ENCODE peak calls at places on chromosomes 4 and X, in seven cellular contexts. One of them, this sample, is unnamed.

GRCh38 chr4:54779797-54780196 is 122.0 kb downstream of the KIT start:
- DNase-seq in left ventricle myocardium inferior: no peak
- DNase-seq in right lobe of liver: no peak
- DNase-seq in heart left ventricle: no peak
- DNase-seq in GM12865: no peak
- DNase-seq in pancreas: no peak
- DNase-seq in endothelial cell: no peak
- DNase-seq in this sample: no peak

GRCh38 chr4:17577660-17578481 is 873 bp downstream of the LAP3 start:
- DNase-seq in GM12865: peak; percentile 40
- DNase-seq in pancreas: peak; percentile 20
- DNase-seq in heart left ventricle: peak; percentile 61
- DNase-seq in left ventricle myocardium inferior: peak; percentile 42
- DNase-seq in endothelial cell: peak; percentile 43
- DNase-seq in right lobe of liver: peak; percentile 65
- DNase-seq in this sample: no peak

GRCh38 chr4:20760053-20760452 is 59.8 kb downstream of the PACRGL start:
- DNase-seq in heart left ventricle: no peak
- DNase-seq in GM12865: peak; percentile 7
- DNase-seq in endothelial cell: no peak
- DNase-seq in pancreas: no peak
- DNase-seq in left ventricle myocardium inferior: no peak
- DNase-seq in right lobe of liver: no peak
- DNase-seq in this sample: no peak

GRCh38 chrX:56284269-56284668 is 52.1 kb downstream of the KLF8 start:
- DNase-seq in right lobe of liver: no peak
- DNase-seq in left ventricle myocardium inferior: no peak
- DNase-seq in pancreas: no peak
- DNase-seq in endothelial cell: no peak
- DNase-seq in heart left ventricle: no peak
- DNase-seq in GM12865: no peak
- DNase-seq in this sample: no peak

GRCh38 chrX:118497180-118497814 is 1.7 kb downstream of the DOCK11 start:
- DNase-seq in right lobe of liver: no peak
- DNase-seq in left ventricle myocardium inferior: no peak
- DNase-seq in GM12865: peak; percentile 27
- DNase-seq in pancreas: no peak
- DNase-seq in endothelial cell: no peak
- DNase-seq in heart left ventricle: no peak
- DNase-seq in this sample: no peak

GRCh38 chr4:123597586-123597985 is 201.0 kb downstream of the SPRY1 start:
- DNase-seq in GM12865: no peak
- DNase-seq in endothelial cell: no peak
- DNase-seq in heart left ventricle: no peak
- DNase-seq in left ventricle myocardium inferior: no peak
- DNase-seq in pancreas: no peak
- DNase-seq in right lobe of liver: no peak
- DNase-seq in this sample: no peak

GRCh38 chrX:37420756-37421155 is 71.6 kb downstream of the PRRG1 start:
- DNase-seq in pancreas: no peak
- DNase-seq in endothelial cell: no peak
- DNase-seq in GM12865: no peak
- DNase-seq in left ventricle myocardium inferior: no peak
- DNase-seq in heart left ventricle: no peak
- DNase-seq in right lobe of liver: no peak
- DNase-seq in this sample: no peak

GRCh38 chr4:84905646-84906045 is 60.8 kb downstream of the WDFY3 start:
- DNase-seq in left ventricle myocardium inferior: no peak
- DNase-seq in heart left ventricle: no peak
- DNase-seq in GM12865: no peak
- DNase-seq in right lobe of liver: no peak
- DNase-seq in endothelial cell: no peak
- DNase-seq in pancreas: no peak
- DNase-seq in this sample: no peak

GRCh38 chr4:169278669-169279068 is 7.9 kb upstream of the SH3RF1 start:
- DNase-seq in left ventricle myocardium inferior: no peak
- DNase-seq in heart left ventricle: no peak
- DNase-seq in pancreas: no peak
- DNase-seq in GM12865: no peak
- DNase-seq in right lobe of liver: no peak
- DNase-seq in endothelial cell: no peak
- DNase-seq in this sample: no peak

GRCh38 chr4:77834403-77834802 is 15.2 kb upstream of the CNOT6L start:
- DNase-seq in right lobe of liver: no peak
- DNase-seq in heart left ventricle: no peak
- DNase-seq in pancreas: no peak
- DNase-seq in endothelial cell: no peak
- DNase-seq in GM12865: no peak
- DNase-seq in left ventricle myocardium inferior: no peak
- DNase-seq in this sample: no peak

GRCh38 chr4:183139058-183139740 is 40.1 kb downstream of the WWC2 start:
- DNase-seq in endothelial cell: no peak
- DNase-seq in right lobe of liver: no peak
- DNase-seq in GM12865: no peak
- DNase-seq in left ventricle myocardium inferior: no peak
- DNase-seq in pancreas: no peak
- DNase-seq in heart left ventricle: no peak
- DNase-seq in this sample: no peak

GRCh38 chrX:17438221-17438620 is 63.2 kb downstream of the NHS start:
- DNase-seq in left ventricle myocardium inferior: no peak
- DNase-seq in pancreas: no peak
- DNase-seq in endothelial cell: no peak
- DNase-seq in right lobe of liver: no peak
- DNase-seq in GM12865: no peak
- DNase-seq in heart left ventricle: no peak
- DNase-seq in this sample: no peak

GRCh38 chr4:142406917-142407501 is 439.1 kb downstream of the INPP4B start:
- DNase-seq in GM12865: no peak
- DNase-seq in pancreas: no peak
- DNase-seq in left ventricle myocardium inferior: no peak
- DNase-seq in heart left ventricle: no peak
- DNase-seq in endothelial cell: no peak
- DNase-seq in right lobe of liver: no peak
- DNase-seq in this sample: no peak

GRCh38 chr4:26807330-26807729 is 53.3 kb upstream of the STIM2 start:
- DNase-seq in left ventricle myocardium inferior: no peak
- DNase-seq in heart left ventricle: no peak
- DNase-seq in endothelial cell: no peak
- DNase-seq in pancreas: no peak
- DNase-seq in GM12865: no peak
- DNase-seq in right lobe of liver: no peak
- DNase-seq in this sample: no peak

GRCh38 chrX:108537005-108537404 is 97.4 kb downstream of the COL4A5 start:
- DNase-seq in right lobe of liver: no peak
- DNase-seq in pancreas: no peak
- DNase-seq in GM12865: peak; percentile 27
- DNase-seq in heart left ventricle: no peak
- DNase-seq in left ventricle myocardium inferior: no peak
- DNase-seq in endothelial cell: peak; percentile 24
- DNase-seq in this sample: peak; percentile 14

GRCh38 chrX:20066968-20067708 is 49.6 kb downstream of the MAP7D2 start:
- DNase-seq in heart left ventricle: no peak
- DNase-seq in left ventricle myocardium inferior: no peak
- DNase-seq in pancreas: no peak
- DNase-seq in right lobe of liver: no peak
- DNase-seq in GM12865: peak; percentile 63
- DNase-seq in endothelial cell: peak; percentile 7
- DNase-seq in this sample: peak; percentile 61

GRCh38 chr4:165813606-165814005 is 59.4 kb upstream of the TLL1 start:
- DNase-seq in endothelial cell: no peak
- DNase-seq in pancreas: no peak
- DNase-seq in right lobe of liver: no peak
- DNase-seq in left ventricle myocardium inferior: no peak
- DNase-seq in heart left ventricle: no peak
- DNase-seq in GM12865: no peak
- DNase-seq in this sample: no peak

DNA sequence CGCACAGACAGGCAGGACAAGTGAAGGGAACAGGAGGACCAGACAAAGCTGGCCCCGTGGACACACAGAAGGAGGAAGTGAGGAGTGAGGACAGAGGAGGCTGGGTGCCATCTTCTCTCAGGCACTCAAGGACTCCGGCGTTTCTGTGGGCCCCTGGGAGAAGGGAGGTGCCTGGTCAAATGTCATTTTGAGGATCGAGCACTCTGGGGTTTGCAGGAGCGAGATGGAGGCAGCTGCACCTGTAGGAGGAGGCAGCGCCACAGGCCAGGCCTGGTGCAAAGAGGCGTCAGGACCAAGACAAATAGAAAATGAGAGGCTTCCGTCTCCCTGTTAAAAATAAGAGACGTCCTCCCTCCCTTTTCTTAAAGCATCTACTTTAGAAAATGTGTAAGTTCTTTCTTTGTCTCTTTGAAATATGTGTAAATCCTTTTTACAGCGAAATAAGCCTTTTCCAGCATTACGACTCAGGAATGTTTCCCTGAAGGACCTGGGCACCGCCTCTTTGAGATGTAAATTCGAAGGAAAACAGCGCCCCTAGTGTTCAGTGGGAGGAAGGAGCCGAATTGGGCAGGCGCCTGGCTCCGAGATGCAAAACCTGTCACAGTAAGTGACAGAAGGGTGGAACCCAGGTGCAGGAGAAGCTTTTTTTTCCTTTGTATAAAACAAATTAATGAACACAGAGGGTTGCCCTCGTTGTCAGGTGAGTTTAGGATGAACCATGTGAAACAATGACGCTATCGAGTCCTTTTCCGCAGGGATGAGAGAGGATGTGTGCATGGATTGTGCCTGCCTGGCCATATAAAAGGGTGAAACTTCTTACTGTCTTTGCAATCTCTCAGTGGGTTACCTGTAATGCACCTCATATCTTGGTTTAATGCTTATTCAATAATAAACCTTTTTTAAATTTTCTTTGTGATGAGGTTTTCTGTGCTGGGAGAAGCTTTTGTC is 1.4 kb upstream of the C4orf50 start:
- DNase-seq in right lobe of liver: no peak
- DNase-seq in left ventricle myocardium inferior: no peak
- DNase-seq in heart left ventricle: no peak
- DNase-seq in pancreas: peak; percentile 57
- DNase-seq in endothelial cell: peak; percentile 71
- DNase-seq in GM12865: peak; percentile 49
- DNase-seq in this sample: peak; percentile 67
- TF ChIP-seq CTCF in right lobe of liver: peak; percentile 86
- TF ChIP-seq CTCF in left ventricle myocardium inferior: peak; percentile 88
- TF ChIP-seq CTCF in heart left ventricle: peak; percentile 79
- TF ChIP-seq CTCF in pancreas: peak; percentile 85
- TF ChIP-seq CTCF in endothelial cell: peak; percentile 88
- TF ChIP-seq CTCF in GM12865: peak; percentile 82
- TF ChIP-seq CTCF in this sample: peak; percentile 73

GRCh38 chrX:66164470-66164869 is 423 bp downstream of the HEPH start:
- DNase-seq in heart left ventricle: no peak
- DNase-seq in endothelial cell: no peak
- DNase-seq in GM12865: no peak
- DNase-seq in right lobe of liver: no peak
- DNase-seq in pancreas: no peak
- DNase-seq in left ventricle myocardium inferior: no peak
- DNase-seq in this sample: no peak

GRCh38 chrX:66163447-66163846 is 600 bp upstream of the HEPH start:
- DNase-seq in left ventricle myocardium inferior: no peak
- DNase-seq in right lobe of liver: no peak
- DNase-seq in pancreas: no peak
- DNase-seq in endothelial cell: no peak
- DNase-seq in heart left ventricle: no peak
- DNase-seq in GM12865: no peak
- DNase-seq in this sample: no peak

GRCh38 chrX:66166671-66167070 is 2.6 kb downstream of the HEPH start:
- DNase-seq in heart left ventricle: no peak
- DNase-seq in pancreas: no peak
- DNase-seq in GM12865: no peak
- DNase-seq in left ventricle myocardium inferior: no peak
- DNase-seq in right lobe of liver: no peak
- DNase-seq in endothelial cell: no peak
- DNase-seq in this sample: no peak

GRCh38 chrX:66163849-66164401 is at the start of gene HEPH:
- DNase-seq in GM12865: peak; percentile 13
- DNase-seq in right lobe of liver: no peak
- DNase-seq in pancreas: no peak
- DNase-seq in endothelial cell: peak; percentile 8
- DNase-seq in left ventricle myocardium inferior: no peak
- DNase-seq in heart left ventricle: no peak
- DNase-seq in this sample: peak; percentile 14

DNA sequence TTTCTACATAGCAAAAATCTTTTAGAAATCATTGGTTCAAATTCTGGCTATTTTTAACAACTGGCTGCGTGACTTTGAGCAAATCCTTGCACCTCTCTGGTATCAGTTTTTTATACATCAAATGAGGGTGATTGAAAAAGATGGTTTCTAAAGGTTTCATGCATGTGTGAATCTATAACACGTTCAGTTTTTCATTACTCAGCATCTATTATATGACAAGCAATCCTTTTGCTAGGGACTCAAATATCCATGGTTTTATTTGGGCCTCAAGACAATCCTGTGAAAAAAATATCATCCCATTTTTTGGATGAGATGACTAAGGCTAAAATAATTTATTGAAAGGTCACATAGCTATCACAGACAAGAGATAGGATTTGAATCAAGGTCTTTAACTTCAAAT is 884 bp downstream of the HEPH start:
- DNase-seq in right lobe of liver: no peak
- DNase-seq in heart left ventricle: no peak
- DNase-seq in endothelial cell: no peak
- DNase-seq in left ventricle myocardium inferior: no peak
- DNase-seq in pancreas: no peak
- DNase-seq in GM12865: no peak
- DNase-seq in this sample: no peak
- TF ChIP-seq CTCF in right lobe of liver: no peak
- TF ChIP-seq CTCF in heart left ventricle: no peak
- TF ChIP-seq CTCF in endothelial cell: no peak
- TF ChIP-seq CTCF in left ventricle myocardium inferior: no peak
- TF ChIP-seq CTCF in pancreas: no peak
- TF ChIP-seq CTCF in GM12865: no peak
- TF ChIP-seq CTCF in this sample: no peak

GRCh38 chr4:97720869-97721432 is 422.3 kb downstream of the STPG2 start:
- DNase-seq in GM12865: no peak
- DNase-seq in left ventricle myocardium inferior: no peak
- DNase-seq in endothelial cell: no peak
- DNase-seq in pancreas: no peak
- DNase-seq in right lobe of liver: no peak
- DNase-seq in heart left ventricle: no peak
- DNase-seq in this sample: no peak
- TF ChIP-seq CTCF in GM12865: peak; percentile 1
- TF ChIP-seq CTCF in left ventricle myocardium inferior: peak; percentile 52
- TF ChIP-seq CTCF in endothelial cell: peak; percentile 17
- TF ChIP-seq CTCF in pancreas: no peak
- TF ChIP-seq CTCF in right lobe of liver: peak; percentile 48
- TF ChIP-seq CTCF in heart left ventricle: no peak
- TF ChIP-seq CTCF in this sample: peak; percentile 18

GRCh38 chr4:161317000-161317399 is 846.8 kb downstream of the FSTL5 start:
- DNase-seq in heart left ventricle: no peak
- DNase-seq in left ventricle myocardium inferior: no peak
- DNase-seq in pancreas: no peak
- DNase-seq in right lobe of liver: no peak
- DNase-seq in GM12865: no peak
- DNase-seq in endothelial cell: no peak
- DNase-seq in this sample: no peak

DNA sequence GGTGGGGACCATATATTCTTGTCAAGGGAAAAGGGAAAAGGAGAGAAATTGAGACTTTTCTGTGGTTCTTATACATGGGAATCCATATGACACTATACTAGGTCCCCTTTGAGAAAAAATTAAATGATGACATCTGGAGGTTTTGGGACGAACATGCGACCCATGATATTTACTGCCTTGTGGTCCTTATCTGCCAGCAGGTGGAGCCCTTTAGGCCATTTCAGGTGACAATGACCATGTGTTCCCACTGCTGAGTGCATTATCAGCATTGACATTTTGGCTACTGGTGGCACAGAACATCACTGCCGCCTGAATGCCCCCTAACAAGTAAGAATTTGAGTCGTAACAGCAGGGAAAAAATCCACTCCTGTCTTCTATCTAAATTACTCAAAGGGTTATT is 843.4 kb downstream of the FSTL5 start:
- DNase-seq in left ventricle myocardium inferior: no peak
- DNase-seq in pancreas: peak; percentile 11
- DNase-seq in GM12865: peak; percentile 68
- DNase-seq in right lobe of liver: peak; percentile 47
- DNase-seq in heart left ventricle: no peak
- DNase-seq in endothelial cell: no peak
- DNase-seq in this sample: peak; percentile 20
- TF ChIP-seq CTCF in left ventricle myocardium inferior: peak; percentile 19
- TF ChIP-seq CTCF in pancreas: no peak
- TF ChIP-seq CTCF in GM12865: peak; percentile 74
- TF ChIP-seq CTCF in right lobe of liver: peak; percentile 53
- TF ChIP-seq CTCF in heart left ventricle: no peak
- TF ChIP-seq CTCF in endothelial cell: peak; percentile 49
- TF ChIP-seq CTCF in this sample: peak; percentile 55